ENCODE peak calls at places on chromosomes 1 and 21, in ten cellular contexts. Z is Panc1, M is left ventricle myocardium inferior, O is OCI-LY7, N is thyroid gland, X is A549, V is stomach, U is AG04450, R is aorta, W is substantia nigra. C is an unnamed sample.

GRCh38 chr1:161440312-161440894 is 64.9 kb upstream of the FCGR2A start:
- DNase-seq in M (peak; percentile 53), R (peak; percentile 48), V (peak; percentile 48), N (peak; percentile 36), X (peak; percentile 89), W (no peak), U (no peak), Z (no peak), O (peak; percentile 88), C (no peak)

GRCh38 chr1:152801333-152801732 is 4.8 kb downstream of the LCE1D start:
- DNase-seq in U (no peak), V (no peak), O (no peak), Z (no peak), W (no peak), M (no peak), N (no peak), R (no peak), X (no peak), C (no peak)

GRCh38 chr1:168419746-168420145 is 124.1 kb downstream of the XCL2 start:
- DNase-seq in W (no peak), U (no peak), N (no peak), M (no peak), Z (no peak), V (no peak), X (no peak), O (no peak), R (no peak), C (no peak)

GRCh38 chr1:99475991-99476532 is 169.9 kb upstream of the PALMD start:
- DNase-seq in W (no peak), Z (no peak), R (no peak), M (no peak), U (no peak), N (no peak), O (no peak), X (no peak), V (no peak), C (no peak)

GRCh38 chr1:18192974-18193373 is 85.4 kb downstream of the IGSF21 start:
- DNase-seq in X (no peak), Z (no peak), O (no peak), W (no peak), N (no peak), U (no peak), M (no peak), R (no peak), V (no peak), C (no peak)

GRCh38 chr1:222464841-222465210 is 83.1 kb downstream of the HHIPL2 start:
- DNase-seq in U (no peak), R (peak; percentile 69), X (peak; percentile 80), O (peak; percentile 41), W (peak; percentile 32), N (peak; percentile 54), V (peak; percentile 36), Z (peak; percentile 61), M (peak; percentile 27), C (no peak)

GRCh38 chr1:41420877-41421276 is 59.6 kb downstream of the FOXO6 start:
- DNase-seq in O (no peak), N (no peak), W (no peak), Z (no peak), M (no peak), R (no peak), X (no peak), V (no peak), U (no peak), C (no peak)

GRCh38 chr21:21688877-21689276 is 690.7 kb downstream of the NCAM2 start:
- DNase-seq in M (no peak), R (no peak), Z (no peak), U (no peak), X (no peak), W (no peak), N (peak; percentile 1), O (no peak), V (no peak), C (no peak)

GRCh38 chr1:10060311-10061100 is 27.7 kb downstream of the UBE4B start:
- DNase-seq in U (no peak), V (no peak), Z (no peak), N (no peak), O (no peak), M (no peak), R (no peak), W (no peak), X (no peak), C (no peak)

GRCh38 chr1:10059329-10059691 is 26.6 kb downstream of the UBE4B start:
- DNase-seq in M (no peak), W (no peak), X (no peak), R (no peak), V (no peak), O (no peak), Z (no peak), N (no peak), U (no peak), C (no peak)

GRCh38 chr1:10056599-10056987 is 23.8 kb downstream of the UBE4B start:
- DNase-seq in R (no peak), W (no peak), N (no peak), O (no peak), V (no peak), X (no peak), U (no peak), Z (no peak), M (no peak), C (no peak)

GRCh38 chr1:10057305-10057704 is 24.5 kb downstream of the UBE4B start:
- DNase-seq in X (no peak), U (no peak), Z (no peak), M (no peak), W (no peak), V (no peak), N (peak; percentile 66), O (no peak), R (peak; percentile 67), C (no peak)

DNA sequence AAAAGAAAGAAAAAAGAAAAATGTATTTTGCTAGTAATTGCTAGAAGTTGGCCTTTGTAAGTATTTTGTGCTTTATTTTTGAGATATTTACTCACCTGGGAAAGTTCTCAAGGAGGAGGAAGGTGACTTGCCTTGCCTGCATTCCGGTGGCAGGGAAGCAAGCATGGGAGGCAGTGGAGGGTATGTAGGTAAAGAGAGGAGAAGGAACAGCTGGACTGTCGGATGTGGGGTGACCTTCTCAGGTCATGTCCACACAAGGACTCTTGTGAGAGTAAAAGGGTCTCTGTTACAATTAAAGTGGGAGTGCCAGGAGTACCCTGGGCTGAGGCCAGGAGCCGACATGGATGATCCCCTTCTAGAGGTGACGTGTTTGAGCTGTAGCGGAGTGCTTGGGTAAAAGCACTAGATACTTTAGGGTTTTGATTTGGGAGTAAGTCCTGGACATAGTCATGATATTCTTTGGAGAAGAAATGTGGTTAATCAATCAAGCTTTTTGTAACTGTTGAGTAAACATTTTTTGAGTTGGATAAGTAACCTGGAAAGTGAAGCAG is 25.1 kb downstream of the UBE4B start:
- DNase-seq in U (no peak), R (no peak), O (no peak), V (no peak), X (no peak), Z (no peak), N (peak; percentile 48), M (no peak), W (no peak), C (no peak)
- H3K27ac ChIP-seq in U (peak overlapping the region; percentile 22), R (peak overlapping the region; percentile 59), O (no peak overlapping the region), V (peak overlapping the region; percentile 2), X (peak overlapping the region; percentile 31), Z (no peak overlapping the region), N (peak overlapping the region; percentile 86), M (peak overlapping the region; percentile 45), W (peak overlapping the region; percentile 71), C (no peak overlapping the region)

DNA sequence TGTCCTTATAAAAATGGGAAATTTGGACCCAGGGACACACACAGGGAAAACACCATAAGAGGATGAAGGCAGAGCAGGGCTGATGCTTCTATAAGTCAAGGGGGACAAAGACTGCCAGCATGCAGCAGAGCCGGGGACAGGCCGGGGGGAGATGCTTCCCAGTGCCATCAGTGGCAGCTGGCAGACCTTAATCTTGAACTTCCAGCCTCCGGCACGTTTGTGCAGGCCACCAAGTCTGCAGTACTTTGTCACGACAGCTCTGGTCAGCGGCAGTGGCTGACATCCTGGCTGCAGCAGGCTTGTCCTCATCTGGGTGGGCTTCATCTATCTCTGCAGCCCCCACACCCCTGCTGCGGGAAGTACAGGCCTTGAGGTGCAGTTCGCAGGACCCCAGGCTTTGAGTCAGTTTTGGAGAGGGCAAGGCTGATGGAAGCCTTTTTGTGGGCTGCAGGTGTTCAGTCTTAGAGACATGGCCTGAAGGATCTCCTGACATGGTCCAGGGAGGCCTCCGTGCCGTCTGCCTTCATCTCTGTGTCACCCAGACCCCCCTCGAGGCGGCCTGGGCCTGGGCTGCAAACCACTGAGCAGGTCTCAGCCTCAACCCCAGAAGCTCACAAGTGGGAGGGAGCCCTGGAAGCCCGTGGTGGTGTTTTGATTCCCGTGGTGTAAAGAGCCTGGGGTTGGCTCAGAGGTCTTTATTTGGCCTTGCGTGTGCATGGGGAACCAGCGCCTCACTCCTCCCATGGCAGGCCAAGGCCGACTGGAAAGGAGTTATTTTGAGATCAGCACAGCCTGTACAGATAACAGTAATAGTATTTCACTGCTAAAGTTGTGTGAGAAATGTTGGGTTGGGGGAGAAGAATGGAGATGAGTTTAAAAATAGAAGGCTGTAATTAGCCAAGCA is 186.2 kb downstream of the DYRK1A start:
- DNase-seq in N (no peak), U (no peak), Z (no peak), M (peak; percentile 59), V (no peak), O (no peak), W (no peak), R (no peak), X (no peak), C (no peak)
- H3K27ac ChIP-seq in N (no peak overlapping the region), U (no peak overlapping the region), Z (peak overlapping the region; percentile 69), M (peak overlapping the region; percentile 90), V (no peak overlapping the region), O (no peak overlapping the region), W (no peak overlapping the region), R (no peak overlapping the region), X (no peak overlapping the region), C (peak overlapping the region; percentile 13)

GRCh38 chr1:220300442-220301121 is 28.3 kb upstream of the RAB3GAP2 start:
- DNase-seq in Z (peak; percentile 73), W (peak; percentile 19), R (peak; percentile 89), M (peak; percentile 67), N (peak; percentile 90), V (peak; percentile 34), X (peak; percentile 64), O (no peak), U (peak; percentile 79), C (peak; percentile 10)
- H3K27ac ChIP-seq in Z (no peak overlapping the region), W (no peak overlapping the region), R (peak overlapping the region; percentile 48), M (peak overlapping the region; percentile 83), N (peak overlapping the region; percentile 84), V (peak overlapping the region; percentile 41), X (peak overlapping the region; percentile 62), O (no peak overlapping the region), U (peak overlapping the region; percentile 81), C (peak overlapping the region; percentile 31)

GRCh38 chr1:24664507-24665033 is 21.5 kb downstream of the SRRM1 start:
- DNase-seq in Z (no peak), X (no peak), V (no peak), R (no peak), N (no peak), M (no peak), U (no peak), O (no peak), W (no peak), C (no peak)

GRCh38 chr1:24656046-24656445 is 12.9 kb downstream of the SRRM1 start:
- DNase-seq in R (no peak), U (no peak), V (no peak), Z (no peak), W (no peak), X (no peak), N (no peak), M (no peak), O (no peak), C (no peak)

GRCh38 chr1:24659993-24660665 is 17.0 kb downstream of the SRRM1 start:
- DNase-seq in V (no peak), M (no peak), X (no peak), U (no peak), Z (no peak), O (no peak), R (no peak), W (no peak), N (no peak), C (no peak)

GRCh38 chr1:24657781-24658180 is 14.7 kb downstream of the SRRM1 start:
- DNase-seq in V (no peak), U (no peak), X (no peak), N (no peak), Z (no peak), O (no peak), W (no peak), R (no peak), M (no peak), C (no peak)

GRCh38 chr1:24659166-24659904 is 16.2 kb downstream of the SRRM1 start:
- DNase-seq in R (no peak), X (no peak), Z (no peak), M (no peak), N (no peak), U (no peak), W (no peak), O (no peak), V (no peak), C (no peak)
- H3K27ac ChIP-seq in R (no peak overlapping the region), X (no peak overlapping the region), Z (no peak overlapping the region), M (no peak overlapping the region), N (no peak overlapping the region), U (no peak overlapping the region), W (no peak overlapping the region), O (no peak overlapping the region), V (peak overlapping the region; percentile 4), C (no peak overlapping the region)

C was measured in caudate nucleus.